ENCODE peak calls at places on chromosomes 13 and 19, in nine cellular contexts. L, S, K, P, Z, Y, T, D and J are unnamed samples.

GRCh38 chr19:13298565-13299481 is 148.6 kb downstream of the IER2 start:
- DNase-seq in D (no peak), Y (no peak), T (no peak), K (no peak), S (no peak), L (no peak), Z (peak; percentile 43), P (no peak), J (no peak)

GRCh38 chr13:21322304-21322965 is 136.7 kb downstream of the ZDHHC20 start:
- DNase-seq in D (no peak), P (no peak), S (no peak), Z (no peak), Y (no peak), L (no peak), K (no peak), T (no peak), J (no peak)

GRCh38 chr19:14318873-14319272 is 62.4 kb upstream of the ADGRE5 start:
- DNase-seq in S (no peak), K (no peak), Y (no peak), L (no peak), P (no peak), D (no peak), T (no peak), Z (peak; percentile 69), J (no peak)

GRCh38 chr19:16627194-16627927 is 643 bp downstream of the MED26 start:
- DNase-seq in T (peak; percentile 20), P (peak; percentile 14), D (no peak), K (no peak), L (peak; percentile 22), Z (peak; percentile 71), S (no peak), Y (no peak), J (peak; percentile 4)

GRCh38 chr19:28523619-28524018 is 689.3 kb downstream of the UQCRFS1 start:
- DNase-seq in K (no peak), S (no peak), Z (no peak), T (no peak), L (no peak), Y (no peak), P (no peak), D (no peak), J (no peak)

GRCh38 chr13:40916207-40916998 is 102.7 kb downstream of the ELF1 start:
- DNase-seq in Z (no peak), K (no peak), P (peak; percentile 46), T (peak; percentile 53), L (no peak), Y (no peak), D (no peak), S (no peak), J (no peak)

GRCh38 chr19:42420055-42420544 is 7.1 kb downstream of the LIPE start:
- DNase-seq in K (peak; percentile 69), S (no peak), P (peak; percentile 40), Y (peak; percentile 71), Z (peak; percentile 75), L (peak; percentile 90), D (peak; percentile 79), T (peak; percentile 98), J (peak; percentile 72)

GRCh38 chr13:90800082-90800746 is 547.3 kb upstream of the MIR17HG start:
- DNase-seq in T (no peak), K (no peak), P (no peak), Y (no peak), S (peak; percentile 77), Z (peak; percentile 93), L (no peak), D (no peak), J (no peak)

GRCh38 chr19:7554990-7555864 is 19.7 kb downstream of the PNPLA6 start:
- DNase-seq in Y (no peak), T (no peak), P (no peak), L (no peak), D (peak; percentile 26), Z (no peak), K (no peak), S (no peak), J (no peak)

GRCh38 chr13:35987572-35988513 is 143.3 kb downstream of the DCLK1 start:
- DNase-seq in Z (peak; percentile 20), D (no peak), L (no peak), P (no peak), K (no peak), Y (no peak), T (no peak), S (no peak), J (no peak)

GRCh38 chr19:799076-799881 is 2.0 kb downstream of the PTBP1 start:
- DNase-seq in K (no peak), P (peak; percentile 53), Z (peak; percentile 73), L (no peak), D (no peak), T (peak; percentile 47), S (no peak), Y (no peak), J (no peak)

GRCh38 chr19:34712606-34713261 is 21.3 kb upstream of the ZNF181 start:
- DNase-seq in P (peak; percentile 81), K (peak; percentile 27), S (no peak), L (peak; percentile 53), Y (peak; percentile 29), T (peak; percentile 84), D (peak; percentile 13), Z (no peak), J (peak; percentile 69)

GRCh38 chr19:50694815-50695145 is 24.8 kb downstream of the SHANK1 start:
- DNase-seq in K (no peak), Y (no peak), S (no peak), T (no peak), L (no peak), Z (no peak), D (no peak), P (no peak), J (no peak)

GRCh38 chr19:36209372-36209771 is 5.1 kb downstream of the ZNF565 start:
- DNase-seq in Y (no peak), L (no peak), Z (no peak), S (no peak), P (no peak), T (no peak), D (no peak), K (no peak), J (no peak)

GRCh38 chr13:104314926-104315535 is 1248.8 kb upstream of the SLC10A2 start:
- DNase-seq in S (no peak), L (no peak), Z (no peak), P (no peak), T (peak; percentile 53), K (no peak), D (no peak), Y (no peak), J (no peak)

GRCh38 chr13:26222523-26223046 is 471 bp upstream of the RNF6 start:
- DNase-seq in L (no peak), P (no peak), Y (no peak), K (no peak), Z (no peak), D (no peak), T (no peak), S (no peak), J (no peak)

GRCh38 chr19:17406039-17406886 is 833 bp upstream of the BST2 start:
- DNase-seq in Z (no peak), P (peak; percentile 36), T (no peak), Y (no peak), D (no peak), K (no peak), L (no peak), S (no peak), J (no peak)

GRCh38 chr19:28457620-28458019 is 755.3 kb downstream of the UQCRFS1 start:
- DNase-seq in L (no peak), D (no peak), T (no peak), K (no peak), Y (no peak), Z (no peak), S (no peak), P (no peak), J (no peak)

GRCh38 chr13:109273326-109273751 is 513.0 kb downstream of the IRS2 start:
- DNase-seq in D (no peak), Y (no peak), K (no peak), P (peak; percentile 36), S (no peak), L (no peak), T (peak; percentile 81), Z (no peak), J (no peak)

GRCh38 chr19:29758863-29759262 is 43.8 kb upstream of the C19orf12 start:
- DNase-seq in D (no peak), S (no peak), K (no peak), Y (no peak), Z (no peak), P (no peak), T (no peak), L (no peak), J (no peak)

GRCh38 chr13:35712907-35713685 is 236.6 kb upstream of the MAB21L1 start:
- DNase-seq in L (no peak), P (peak; percentile 95), Y (no peak), K (no peak), T (peak; percentile 16), Z (no peak), S (no peak), D (no peak), J (no peak)

GRCh38 chr13:88800505-88800904 is 1129.3 kb downstream of the SLITRK5 start:
- DNase-seq in L (no peak), D (no peak), S (no peak), P (no peak), Y (no peak), K (no peak), Z (no peak), T (peak; percentile 42), J (no peak)

GRCh38 chr13:51608857-51609406 is 24.7 kb downstream of the WDFY2 start:
- DNase-seq in Z (no peak), Y (no peak), P (no peak), K (no peak), S (no peak), D (no peak), T (no peak), L (no peak), J (no peak)

GRCh38 chr13:43124495-43124894 is 101.1 kb downstream of the DNAJC15 start:
- DNase-seq in P (no peak), T (no peak), L (no peak), S (no peak), K (no peak), Y (no peak), D (no peak), Z (no peak), J (no peak)

GRCh38 chr19:28535352-28535775 is 677.6 kb downstream of the UQCRFS1 start:
- DNase-seq in K (no peak), S (no peak), L (no peak), T (no peak), D (no peak), Y (no peak), Z (no peak), P (no peak), J (no peak)

GRCh38 chr13:78460176-78460575 is 143.2 kb downstream of the POU4F1 start:
- DNase-seq in K (no peak), Z (no peak), T (no peak), Y (no peak), P (no peak), L (no peak), D (no peak), S (no peak), J (no peak)

GRCh38 chr13:39952244-39953233 is 297.1 kb downstream of the COG6 start:
- DNase-seq in S (no peak), K (no peak), P (peak; percentile 43), D (no peak), Z (no peak), Y (no peak), L (peak; percentile 39), T (no peak), J (no peak)

GRCh38 chr19:13181747-13182388 is 31.7 kb downstream of the IER2 start:
- DNase-seq in L (peak; percentile 29), P (peak; percentile 76), Z (peak; percentile 92), K (no peak), T (peak; percentile 28), Y (peak; percentile 38), S (peak; percentile 85), D (peak; percentile 29), J (peak; percentile 56)

GRCh38 chr19:3690551-3691371 is 9.5 kb downstream of the PIP5K1C start:
- DNase-seq in L (no peak), P (no peak), S (no peak), Y (no peak), D (no peak), T (no peak), K (no peak), Z (no peak), J (no peak)

GRCh38 chr19:13842294-13843103 is 34.4 kb upstream of the NANOS3 start:
- DNase-seq in K (peak; percentile 67), Y (peak; percentile 67), L (peak; percentile 60), D (peak; percentile 62), T (peak; percentile 85), S (peak; percentile 91), Z (peak; percentile 96), P (peak; percentile 79), J (peak; percentile 83)

GRCh38 chr19:3227054-3227626 is 2.7 kb downstream of the CELF5 start:
- DNase-seq in D (no peak), L (no peak), K (no peak), Z (no peak), T (no peak), Y (no peak), P (no peak), S (no peak), J (no peak)